ENCODE peak calls at places on chromosomes 4 and X, in eight cellular contexts. R, Z, J, E, V, H, G and P are unnamed samples.

GRCh38 chrX:49767231-49767630 is 61.9 kb upstream of the PAGE4 start:
- ATAC-seq in H (no peak), Z (no peak), G (no peak), R (no peak), V (no peak), E (no peak), J (no peak), P (no peak)

GRCh38 chr4:121799888-121800501 is 1.1 kb upstream of the EXOSC9 start:
- ATAC-seq in R (no peak), G (peak), J (no peak), H (no peak), Z (no peak), E (no peak), V (no peak), P (no peak)

GRCh38 chrX:574355-574754 is 56.2 kb upstream of the SHOX start:
- ATAC-seq in G (no peak), H (peak), Z (peak), J (no peak), V (no peak), R (no peak), E (no peak), P (no peak)

GRCh38 chr4:84708406-84709135 is 125.6 kb downstream of the CDS1 start:
- ATAC-seq in J (no peak), G (no peak), Z (no peak), E (no peak), R (no peak), V (no peak), H (no peak), P (no peak)

GRCh38 chr4:924107-925096 is 7.7 kb downstream of the GAK start:
- ATAC-seq in G (peak), V (peak), R (peak), E (peak), Z (peak), J (peak), H (no peak), P (no peak)

GRCh38 chr4:155959417-155959816 is 5.8 kb upstream of the CTSO start:
- ATAC-seq in J (no peak), Z (no peak), V (no peak), E (no peak), G (no peak), H (no peak), R (no peak), P (no peak)

GRCh38 chr4:101183658-101184373 is 163.5 kb downstream of the PPP3CA start:
- ATAC-seq in H (no peak), E (peak), G (no peak), R (no peak), V (no peak), J (no peak), Z (no peak), P (peak)

GRCh38 chr4:24515698-24516097 is 68.7 kb downstream of the DHX15 start:
- ATAC-seq in G (no peak), J (no peak), E (peak), H (peak), R (no peak), Z (no peak), V (no peak), P (no peak)

GRCh38 chr4:118843237-118843636 is 7.3 kb upstream of the SEC24D start:
- ATAC-seq in V (no peak), E (no peak), H (no peak), G (no peak), J (no peak), Z (no peak), R (no peak), P (no peak)

GRCh38 chrX:96027363-96027894 is 657.2 kb upstream of the DIAPH2 start:
- ATAC-seq in R (no peak), J (peak), Z (no peak), G (no peak), H (no peak), E (no peak), V (no peak), P (no peak)

GRCh38 chr4:185683222-185683621 is 128.8 kb downstream of the SORBS2 start:
- ATAC-seq in E (no peak), V (no peak), R (no peak), H (no peak), Z (no peak), G (no peak), J (peak), P (no peak)

GRCh38 chr4:44760142-44760898 is 34.0 kb upstream of the GNPDA2 start:
- ATAC-seq in J (peak), Z (no peak), E (peak), R (peak), G (peak), V (no peak), H (peak), P (no peak)

GRCh38 chrX:37652589-37653271 is 32.9 kb upstream of the XK start:
- ATAC-seq in H (no peak), Z (no peak), G (no peak), J (no peak), E (no peak), R (no peak), V (no peak), P (no peak)

GRCh38 chr4:185456131-185456530 is 15.4 kb downstream of the CCDC110 start:
- ATAC-seq in H (no peak), R (no peak), V (no peak), Z (no peak), G (no peak), J (no peak), E (no peak), P (no peak)

GRCh38 chr4:159023741-159024140 is 79.1 kb upstream of the RAPGEF2 start:
- ATAC-seq in Z (no peak), J (no peak), G (no peak), E (no peak), V (no peak), R (no peak), H (peak), P (no peak)

GRCh38 chr4:6608758-6609414 is 31.6 kb upstream of the MRFAP1 start:
- ATAC-seq in G (no peak), V (peak), J (peak), H (peak), R (peak), E (no peak), Z (peak), P (no peak)

GRCh38 chr4:153528705-153529493 is 62.7 kb downstream of the TMEM131L start:
- ATAC-seq in Z (peak), H (no peak), R (peak), G (no peak), J (no peak), V (peak), E (no peak), P (no peak)

GRCh38 chr4:4496604-4497372 is 45.1 kb downstream of the STX18 start:
- ATAC-seq in R (no peak), H (no peak), E (no peak), J (peak), Z (no peak), G (peak), V (no peak), P (no peak)

GRCh38 chr4:6658204-6658585 is 17.7 kb downstream of the MRFAP1 start:
- ATAC-seq in G (no peak), R (no peak), V (no peak), Z (peak), E (no peak), J (peak), H (no peak), P (no peak)

GRCh38 chr4:25637581-25638220 is 17.9 kb upstream of the SLC34A2 start:
- ATAC-seq in V (no peak), J (no peak), G (peak), E (no peak), Z (no peak), H (no peak), R (no peak), P (no peak)

GRCh38 chrX:115966920-115967319 is 203.6 kb upstream of the AGTR2 start:
- ATAC-seq in J (no peak), E (no peak), Z (no peak), V (no peak), G (no peak), H (no peak), R (no peak), P (no peak)

GRCh38 chr4:30821891-30822612 is 101.9 kb downstream of the PCDH7 start:
- ATAC-seq in V (no peak), E (peak), J (peak), Z (no peak), R (no peak), G (no peak), H (no peak), P (no peak)

GRCh38 chr4:154341448-154341847 is 150.2 kb downstream of the DCHS2 start:
- ATAC-seq in V (no peak), Z (no peak), G (no peak), R (no peak), E (no peak), H (no peak), J (no peak), P (no peak)

GRCh38 chrX:112424166-112424565 is 255.6 kb downstream of the LHFPL1 start:
- ATAC-seq in R (no peak), J (no peak), V (no peak), H (no peak), E (no peak), Z (no peak), G (no peak), P (no peak)

GRCh38 chr4:150419939-150420338 is 162.0 kb upstream of the MAB21L2 start:
- ATAC-seq in Z (no peak), H (no peak), G (no peak), V (no peak), E (no peak), R (no peak), J (no peak), P (no peak)

GRCh38 chr4:164551713-164552040 is 202.3 kb upstream of the SMIM31 start:
- ATAC-seq in E (no peak), H (no peak), R (no peak), V (no peak), Z (no peak), J (no peak), G (no peak), P (no peak)

GRCh38 chr4:47801481-47802002 is 36.3 kb downstream of the CORIN start:
- ATAC-seq in Z (no peak), G (no peak), R (no peak), H (peak), J (peak), V (no peak), E (no peak), P (no peak)

GRCh38 chrX:41351923-41352322 is 18.0 kb downstream of the DDX3X start:
- ATAC-seq in H (peak), E (no peak), J (peak), Z (peak), V (no peak), G (no peak), R (peak), P (no peak)

GRCh38 chr4:38990241-38990640 is 42.0 kb downstream of the TMEM156 start:
- ATAC-seq in R (no peak), V (no peak), E (no peak), G (no peak), Z (no peak), J (no peak), H (no peak), P (no peak)

GRCh38 chr4:109553130-109553529 is 6.9 kb upstream of the MCUB start:
- ATAC-seq in V (no peak), R (no peak), Z (no peak), H (no peak), G (no peak), J (no peak), E (no peak), P (no peak)

GRCh38 chrX:19121898-19122640 is at the start of gene ADGRG2:
- ATAC-seq in V (no peak), J (peak), R (no peak), E (peak), H (peak), Z (no peak), G (peak), P (no peak)

GRCh38 chrX:100098660-100099375 is 311.3 kb downstream of the PCDH19 start:
- ATAC-seq in R (no peak), E (peak), J (no peak), G (no peak), V (no peak), H (no peak), Z (no peak), P (no peak)

GRCh38 chr4:76982638-76983579 is 33.4 kb downstream of the SEPTIN11 start:
- ATAC-seq in J (no peak), Z (peak), V (no peak), R (peak), H (peak), E (no peak), G (no peak), P (no peak)

GRCh38 chr4:146969126-146969525 is 23.5 kb upstream of the TTC29 start:
- ATAC-seq in H (no peak), G (no peak), Z (no peak), E (peak), V (no peak), J (no peak), R (no peak), P (no peak)

GRCh38 chrX:136214551-136214950 is 36.6 kb downstream of the MAP7D3 start:
- ATAC-seq in E (peak), V (no peak), G (peak), H (no peak), Z (no peak), R (no peak), J (peak), P (no peak)

GRCh38 chr4:11338990-11339782 is 89.5 kb downstream of the HS3ST1 start:
- ATAC-seq in Z (no peak), J (no peak), H (no peak), E (no peak), V (no peak), R (no peak), G (no peak), P (no peak)

GRCh38 chr4:22850630-22851029 is 157.9 kb downstream of the GBA3 start:
- ATAC-seq in G (no peak), Z (no peak), R (no peak), E (no peak), V (no peak), J (no peak), H (no peak), P (no peak)

GRCh38 chr4:169620846-169621228 is 459 bp downstream of the CLCN3 start:
- ATAC-seq in Z (peak), R (no peak), G (peak), H (peak), V (no peak), E (no peak), J (peak), P (no peak)

GRCh38 chrX:17527932-17528331 is 152.9 kb downstream of the NHS start:
- ATAC-seq in G (peak), J (no peak), Z (no peak), R (no peak), E (no peak), V (no peak), H (no peak), P (no peak)

GRCh38 chrX:48971325-48972213 is at the start of gene KCND1:
- ATAC-seq in E (peak), Z (no peak), H (peak), G (peak), J (peak), V (no peak), R (peak), P (peak)